ENCODE peak calls at places on chromosomes 13 and 19, in five cellular contexts. One of them, this sample, is unnamed.

GRCh38 chr19:45348367-45349125 is 8.0 kb downstream of the KLC3 start:
- DNase-seq in tibial artery: no peak
- DNase-seq in iPS DF 6.9: no peak
- DNase-seq in HFF-Myc: no peak
- DNase-seq in stomach: no peak
- DNase-seq in this sample: no peak

GRCh38 chr19:3606174-3606689 is 443 bp downstream of the TBXA2R start:
- DNase-seq in tibial artery: peak
- DNase-seq in iPS DF 6.9: no peak
- DNase-seq in HFF-Myc: no peak
- DNase-seq in stomach: peak
- DNase-seq in this sample: no peak

GRCh38 chr13:20185657-20186056 is 7.1 kb downstream of the GJB2 start:
- DNase-seq in tibial artery: no peak
- DNase-seq in iPS DF 6.9: no peak
- DNase-seq in HFF-Myc: no peak
- DNase-seq in stomach: no peak
- DNase-seq in this sample: no peak

GRCh38 chr19:29749450-29749849 is 34.4 kb upstream of the C19orf12 start:
- DNase-seq in tibial artery: no peak
- DNase-seq in iPS DF 6.9: no peak
- DNase-seq in HFF-Myc: no peak
- DNase-seq in stomach: no peak
- DNase-seq in this sample: no peak

GRCh38 chr13:94494021-94494420 is 14.5 kb upstream of the DCT start:
- DNase-seq in tibial artery: no peak
- DNase-seq in iPS DF 6.9: no peak
- DNase-seq in HFF-Myc: no peak
- DNase-seq in stomach: no peak
- DNase-seq in this sample: no peak

GRCh38 chr19:5949792-5950305 is 28.1 kb downstream of the RANBP3 start:
- DNase-seq in tibial artery: no peak
- DNase-seq in iPS DF 6.9: no peak
- DNase-seq in HFF-Myc: no peak
- DNase-seq in stomach: peak
- DNase-seq in this sample: no peak

GRCh38 chr19:44706506-44707236 is 7.7 kb downstream of the CEACAM16 start:
- DNase-seq in tibial artery: no peak
- DNase-seq in iPS DF 6.9: no peak
- DNase-seq in HFF-Myc: no peak
- DNase-seq in stomach: no peak
- DNase-seq in this sample: no peak

GRCh38 chr19:30457484-30457883 is 85.3 kb downstream of the ZNF536 start:
- DNase-seq in tibial artery: no peak
- DNase-seq in iPS DF 6.9: no peak
- DNase-seq in HFF-Myc: no peak
- DNase-seq in stomach: no peak
- DNase-seq in this sample: no peak

GRCh38 chr19:46716672-46717033 is 261 bp downstream of the PRKD2 start:
- DNase-seq in tibial artery: no peak
- DNase-seq in iPS DF 6.9: no peak
- DNase-seq in HFF-Myc: no peak
- DNase-seq in stomach: no peak
- DNase-seq in this sample: no peak

GRCh38 chr19:14081797-14082674 is 3.5 kb downstream of the C19orf67 start:
- DNase-seq in tibial artery: no peak
- DNase-seq in iPS DF 6.9: no peak
- DNase-seq in HFF-Myc: no peak
- DNase-seq in stomach: peak
- DNase-seq in this sample: no peak

GRCh38 chr19:41425174-41426115 is 1.7 kb downstream of the B3GNT8 start:
- DNase-seq in tibial artery: no peak
- DNase-seq in iPS DF 6.9: no peak
- DNase-seq in HFF-Myc: no peak
- DNase-seq in stomach: no peak
- DNase-seq in this sample: no peak

GRCh38 chr13:35882722-35883497 is 248.3 kb downstream of the DCLK1 start:
- DNase-seq in tibial artery: no peak
- DNase-seq in iPS DF 6.9: no peak
- DNase-seq in HFF-Myc: no peak
- DNase-seq in stomach: no peak
- DNase-seq in this sample: no peak

GRCh38 chr19:23516266-23516665 is 121.0 kb upstream of the ZNF91 start:
- DNase-seq in tibial artery: no peak
- DNase-seq in iPS DF 6.9: no peak
- DNase-seq in HFF-Myc: no peak
- DNase-seq in stomach: no peak
- DNase-seq in this sample: no peak

GRCh38 chr13:72403396-72404010 is 323.9 kb downstream of the MZT1 start:
- DNase-seq in tibial artery: no peak
- DNase-seq in iPS DF 6.9: no peak
- DNase-seq in HFF-Myc: no peak
- DNase-seq in stomach: no peak
- DNase-seq in this sample: no peak

GRCh38 chr13:113729329-113730019 is 29.6 kb upstream of the TMEM255B start:
- DNase-seq in tibial artery: no peak
- DNase-seq in iPS DF 6.9: no peak
- DNase-seq in HFF-Myc: no peak
- DNase-seq in stomach: no peak
- DNase-seq in this sample: no peak

GRCh38 chr19:55175117-55175867 is 4.8 kb downstream of the SYT5 start:
- DNase-seq in tibial artery: no peak
- DNase-seq in iPS DF 6.9: no peak
- DNase-seq in HFF-Myc: no peak
- DNase-seq in stomach: no peak
- DNase-seq in this sample: no peak

GRCh38 chr19:778910-779653 is 18.2 kb upstream of the PTBP1 start:
- DNase-seq in tibial artery: peak
- DNase-seq in iPS DF 6.9: no peak
- DNase-seq in HFF-Myc: peak
- DNase-seq in stomach: no peak
- DNase-seq in this sample: peak

DNA sequence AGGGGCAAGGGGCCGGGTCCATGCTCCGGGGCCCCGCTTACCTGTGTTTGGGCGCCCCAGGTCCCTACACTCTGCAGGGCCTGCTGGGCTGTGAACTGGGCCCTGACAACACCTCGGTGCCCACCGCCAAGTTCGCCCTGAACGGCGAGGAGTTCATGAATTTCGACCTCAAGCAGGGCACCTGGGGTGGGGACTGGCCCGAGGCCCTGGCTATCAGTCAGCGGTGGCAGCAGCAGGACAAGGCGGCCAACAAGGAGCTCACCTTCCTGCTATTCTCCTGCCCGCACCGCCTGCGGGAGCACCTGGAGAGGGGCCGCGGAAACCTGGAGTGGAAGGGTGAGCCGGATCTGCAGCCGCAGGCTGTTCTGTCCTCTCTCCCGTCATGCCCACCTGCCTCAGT is 1.7 kb downstream of the FCGRT start:
- DNase-seq in tibial artery: no peak
- DNase-seq in iPS DF 6.9: no peak
- DNase-seq in HFF-Myc: no peak
- DNase-seq in stomach: peak
- DNase-seq in this sample: no peak
- H3K4me3 ChIP-seq in tibial artery: peak
- H3K4me3 ChIP-seq in iPS DF 6.9: peak
- H3K4me3 ChIP-seq in HFF-Myc: no peak
- H3K4me3 ChIP-seq in stomach: peak
- H3K4me3 ChIP-seq in this sample: no peak

DNA sequence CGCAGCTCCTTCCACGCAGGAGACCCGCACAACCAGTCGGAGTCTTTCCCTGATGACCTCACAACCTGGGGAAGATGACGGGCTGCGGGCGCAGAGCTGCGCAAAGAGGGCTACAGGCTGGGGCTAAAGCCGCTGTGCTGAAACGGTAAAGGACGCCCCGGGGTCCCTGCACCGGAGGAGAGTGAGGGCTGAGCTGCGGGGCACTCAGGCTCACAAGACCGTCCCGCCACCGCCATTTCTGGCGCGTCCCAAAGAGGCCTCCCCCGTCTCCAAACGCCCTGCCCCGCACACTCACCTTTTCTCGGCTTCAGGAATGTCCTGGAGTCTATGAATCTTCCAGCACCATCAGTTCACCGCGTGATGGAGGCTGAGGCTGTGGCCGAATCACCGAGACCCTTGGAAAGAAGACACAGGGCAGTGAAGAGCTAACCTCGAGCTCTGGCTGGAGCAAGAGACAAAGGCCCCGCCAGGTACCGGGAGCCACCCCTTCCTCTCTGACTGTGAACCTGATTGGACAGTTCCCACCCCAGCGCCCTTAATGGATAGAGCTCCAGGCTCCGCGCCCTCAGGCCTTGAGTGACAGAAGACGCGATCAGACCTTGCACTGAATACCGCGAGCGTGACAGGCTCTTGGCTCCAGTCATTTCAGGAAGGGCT is 41.8 kb upstream of the ZNF429 start:
- DNase-seq in tibial artery: no peak
- DNase-seq in iPS DF 6.9: peak
- DNase-seq in HFF-Myc: no peak
- DNase-seq in stomach: peak
- DNase-seq in this sample: peak
- H3K4me3 ChIP-seq in tibial artery: peak
- H3K4me3 ChIP-seq in iPS DF 6.9: peak
- H3K4me3 ChIP-seq in HFF-Myc: no peak
- H3K4me3 ChIP-seq in stomach: peak
- H3K4me3 ChIP-seq in this sample: peak

GRCh38 chr13:106990594-106990993 is 422.7 kb upstream of the ARGLU1 start:
- DNase-seq in tibial artery: no peak
- DNase-seq in iPS DF 6.9: no peak
- DNase-seq in HFF-Myc: no peak
- DNase-seq in stomach: no peak
- DNase-seq in this sample: no peak

GRCh38 chr13:106986033-106986484 is 418.1 kb upstream of the ARGLU1 start:
- DNase-seq in tibial artery: no peak
- DNase-seq in iPS DF 6.9: peak
- DNase-seq in HFF-Myc: no peak
- DNase-seq in stomach: no peak
- DNase-seq in this sample: no peak

GRCh38 chr13:106987435-106987800 is 419.5 kb upstream of the ARGLU1 start:
- DNase-seq in tibial artery: no peak
- DNase-seq in iPS DF 6.9: no peak
- DNase-seq in HFF-Myc: no peak
- DNase-seq in stomach: no peak
- DNase-seq in this sample: no peak

GRCh38 chr13:106986687-106987434 is 418.9 kb upstream of the ARGLU1 start:
- DNase-seq in tibial artery: no peak
- DNase-seq in iPS DF 6.9: no peak
- DNase-seq in HFF-Myc: no peak
- DNase-seq in stomach: no peak
- DNase-seq in this sample: no peak

DNA sequence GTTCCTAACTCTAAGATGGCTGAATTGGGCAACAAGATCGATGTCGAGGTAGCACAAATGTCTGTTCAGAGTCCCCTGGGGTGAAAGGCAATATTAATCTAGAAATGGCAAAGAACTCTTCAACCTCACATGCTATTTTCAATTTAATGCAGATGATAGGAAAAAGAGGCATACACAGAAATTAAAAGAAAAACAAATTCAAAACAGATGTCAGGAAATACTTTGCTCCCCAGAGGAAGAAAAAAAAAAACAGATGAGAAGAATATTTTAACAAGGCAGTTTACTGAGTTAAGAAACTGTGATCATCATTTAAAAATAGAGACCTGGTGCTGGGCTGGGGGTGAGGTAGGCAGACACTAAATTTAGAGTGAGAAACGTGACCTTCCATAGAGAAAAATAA is 421.9 kb upstream of the ARGLU1 start:
- DNase-seq in tibial artery: no peak
- DNase-seq in iPS DF 6.9: no peak
- DNase-seq in HFF-Myc: no peak
- DNase-seq in stomach: no peak
- DNase-seq in this sample: no peak
- H3K4me3 ChIP-seq in tibial artery: no peak
- H3K4me3 ChIP-seq in iPS DF 6.9: no peak
- H3K4me3 ChIP-seq in HFF-Myc: no peak
- H3K4me3 ChIP-seq in stomach: no peak
- H3K4me3 ChIP-seq in this sample: no peak

GRCh38 chr19:13014101-13014920 is 19.0 kb downstream of the NFIX start:
- DNase-seq in tibial artery: no peak
- DNase-seq in iPS DF 6.9: no peak
- DNase-seq in HFF-Myc: no peak
- DNase-seq in stomach: no peak
- DNase-seq in this sample: no peak
- H3K4me3 ChIP-seq in tibial artery: peak
- H3K4me3 ChIP-seq in iPS DF 6.9: no peak
- H3K4me3 ChIP-seq in HFF-Myc: no peak
- H3K4me3 ChIP-seq in stomach: peak
- H3K4me3 ChIP-seq in this sample: no peak

GRCh38 chr13:87814444-87814843 is 143.3 kb downstream of the SLITRK5 start:
- DNase-seq in tibial artery: no peak
- DNase-seq in iPS DF 6.9: no peak
- DNase-seq in HFF-Myc: no peak
- DNase-seq in stomach: no peak
- DNase-seq in this sample: no peak

GRCh38 chr13:87810920-87811344 is 139.8 kb downstream of the SLITRK5 start:
- DNase-seq in tibial artery: no peak
- DNase-seq in iPS DF 6.9: no peak
- DNase-seq in HFF-Myc: no peak
- DNase-seq in stomach: no peak
- DNase-seq in this sample: no peak

DNA sequence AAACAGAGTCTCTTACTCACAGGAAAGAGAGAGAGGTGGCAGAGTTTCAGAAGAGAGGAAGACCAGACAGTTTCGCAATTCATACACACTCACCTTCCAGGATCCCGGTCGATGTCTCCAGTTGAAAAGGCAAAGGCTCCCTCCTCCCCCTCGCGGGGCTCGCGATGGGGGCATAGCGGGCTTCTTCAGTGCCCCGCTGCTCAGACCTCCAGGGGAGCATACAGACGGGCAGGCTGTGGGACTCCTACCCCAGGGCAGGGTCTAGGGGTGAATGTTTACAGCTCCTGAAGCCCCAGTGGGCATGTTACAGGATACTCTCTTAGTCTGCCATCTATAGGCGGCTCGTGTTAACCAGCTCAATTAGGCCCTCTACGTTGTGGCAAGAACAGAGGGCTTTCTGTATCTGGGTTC is 139.2 kb downstream of the SLITRK5 start:
- DNase-seq in tibial artery: no peak
- DNase-seq in iPS DF 6.9: peak
- DNase-seq in HFF-Myc: no peak
- DNase-seq in stomach: no peak
- DNase-seq in this sample: no peak
- H3K4me3 ChIP-seq in tibial artery: no peak
- H3K4me3 ChIP-seq in iPS DF 6.9: peak
- H3K4me3 ChIP-seq in HFF-Myc: no peak
- H3K4me3 ChIP-seq in stomach: no peak
- H3K4me3 ChIP-seq in this sample: no peak

GRCh38 chr19:34994286-34994642 is 5.9 kb upstream of the GRAMD1A start:
- DNase-seq in tibial artery: no peak
- DNase-seq in iPS DF 6.9: no peak
- DNase-seq in HFF-Myc: no peak
- DNase-seq in stomach: no peak
- DNase-seq in this sample: no peak
- H3K4me3 ChIP-seq in tibial artery: no peak
- H3K4me3 ChIP-seq in iPS DF 6.9: no peak
- H3K4me3 ChIP-seq in HFF-Myc: no peak
- H3K4me3 ChIP-seq in stomach: no peak
- H3K4me3 ChIP-seq in this sample: no peak

DNA sequence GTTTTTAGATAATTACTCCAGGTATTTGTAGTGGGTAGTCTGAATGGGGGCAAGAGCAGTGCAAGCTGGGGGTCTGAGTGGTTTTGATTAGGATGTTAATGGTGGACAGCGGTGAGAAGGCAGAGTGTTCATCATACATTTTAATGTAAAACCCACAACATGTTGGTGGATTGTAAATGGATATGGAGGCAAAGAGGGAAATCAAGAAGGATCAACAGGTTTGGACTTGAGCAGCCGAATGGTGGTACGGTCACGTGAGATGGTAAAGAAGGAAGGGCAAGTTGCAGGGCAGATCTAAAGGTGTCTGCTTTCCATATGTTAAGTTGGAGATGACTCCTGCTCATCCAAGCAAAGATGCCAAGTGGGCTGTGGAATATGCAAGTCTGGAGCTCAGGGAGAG is 9.5 kb downstream of the ZNF30 start:
- DNase-seq in tibial artery: no peak
- DNase-seq in iPS DF 6.9: no peak
- DNase-seq in HFF-Myc: no peak
- DNase-seq in stomach: no peak
- DNase-seq in this sample: no peak
- H3K4me3 ChIP-seq in tibial artery: no peak
- H3K4me3 ChIP-seq in iPS DF 6.9: no peak
- H3K4me3 ChIP-seq in HFF-Myc: no peak
- H3K4me3 ChIP-seq in stomach: no peak
- H3K4me3 ChIP-seq in this sample: no peak